ENCODE peak calls at places on chromosomes 5 and 9, in four cellular contexts. G is NCI-H1417, F is astrocyte, A is H1. J is an unnamed sample.

GRCh38 chr5:181246276-181247050 is 2.8 kb upstream of the RACK1 start:
- DNase-seq in G (no peak), F (peak; percentile 71), A (no peak), J (peak; percentile 37)

GRCh38 chr9:131237931-131238401 is 38.3 kb downstream of the FAM78A start:
- DNase-seq in G (peak; percentile 41), F (peak; percentile 90), A (no peak), J (no peak)

GRCh38 chr9:61670616-61671015 is 480.8 kb downstream of the SPATA31A7 start:
- DNase-seq in G (no peak), F (no peak), A (no peak), J (no peak)

GRCh38 chr5:59557572-59557971 is 336.0 kb downstream of the PDE4D start:
- DNase-seq in G (no peak), F (no peak), A (no peak), J (no peak)

GRCh38 chr9:114318416-114318815 is 4.5 kb upstream of the ORM1 start:
- DNase-seq in G (no peak), F (no peak), A (no peak), J (no peak)

GRCh38 chr5:15522141-15522540 is 22.2 kb downstream of the FBXL7 start:
- DNase-seq in G (no peak), F (no peak), A (no peak), J (no peak)

GRCh38 chr5:147918101-147918500 is 11.8 kb upstream of the C5orf46 start:
- DNase-seq in G (no peak), F (peak; percentile 58), A (no peak), J (no peak)

GRCh38 chr5:62585751-62586150 is 7.1 kb downstream of the LRRC70 start:
- DNase-seq in G (no peak), F (peak; percentile 15), A (no peak), J (no peak)

GRCh38 chr9:128394404-128395168 is 23.4 kb downstream of the URM1 start:
- DNase-seq in G (no peak), F (no peak), A (no peak), J (peak; percentile 26)

GRCh38 chr9:130289711-130290241 is 24.2 kb downstream of the HMCN2 start:
- DNase-seq in G (no peak), F (no peak), A (no peak), J (no peak)

GRCh38 chr5:51960617-51961115 is 577.4 kb downstream of the ISL1 start:
- DNase-seq in G (peak; percentile 87), F (no peak), A (no peak), J (peak; percentile 3)

GRCh38 chr5:137101544-137101943 is 397.6 kb downstream of the SPOCK1 start:
- DNase-seq in G (no peak), F (no peak), A (no peak), J (no peak)

GRCh38 chr9:116008278-116008677 is 145.3 kb upstream of the PAPPA start:
- DNase-seq in G (no peak), F (peak; percentile 53), A (no peak), J (no peak)

GRCh38 chr5:181167814-181168488 is 20.6 kb downstream of the OR2V2 start:
- DNase-seq in G (peak; percentile 6), F (no peak), A (peak; percentile 72), J (no peak)

GRCh38 chr9:115057559-115057958 is 60.4 kb downstream of the TNC start:
- DNase-seq in G (no peak), F (peak; percentile 90), A (no peak), J (no peak)

GRCh38 chr5:33944543-33945132 is 8.5 kb downstream of the RXFP3 start:
- DNase-seq in G (peak; percentile 12), F (no peak), A (no peak), J (no peak)

GRCh38 chr9:13534006-13534405 is 254.5 kb upstream of the MPDZ start:
- DNase-seq in G (no peak), F (no peak), A (no peak), J (no peak)

GRCh38 chr9:137674307-137675305 is 55.8 kb downstream of the EHMT1 start:
- DNase-seq in G (peak; percentile 17), F (no peak), A (no peak), J (no peak)

GRCh38 chr5:109944461-109944860 is 254.7 kb downstream of the MAN2A1 start:
- DNase-seq in G (no peak), F (no peak), A (no peak), J (no peak)

GRCh38 chr9:133335924-133336811 is at the start of gene SURF6:
- DNase-seq in G (peak; percentile 96), F (peak; percentile 78), A (peak; percentile 64), J (peak; percentile 31)

GRCh38 chr9:22043928-22044327 is 34.8 kb upstream of the CDKN2B start:
- DNase-seq in G (no peak), F (no peak), A (no peak), J (no peak)

GRCh38 chr5:148666353-148666752 is 12.0 kb upstream of the HTR4 start:
- DNase-seq in G (no peak), F (no peak), A (no peak), J (no peak)

GRCh38 chr5:149002761-149003689 is 59.8 kb downstream of the SH3TC2 start:
- DNase-seq in G (no peak), F (peak; percentile 57), A (no peak), J (no peak)